ENCODE peak calls at places on chromosome 12, in eight cellular contexts. D is pancreas, Q is suprapubic skin, S is heart right ventricle, Z is GM12865, K is left ventricle myocardium inferior, C is upper lobe of right lung, V is IMR-90. I is an unnamed sample.
A peak's percentile ranks its signal among the peaks of the same experiment; 100 is the strongest.

GRCh38 chr12:93106910-93107309 is 177.8 kb upstream of the EEA1 start:
- DNase-seq in C (no peak), Q (no peak), D (no peak), K (no peak), S (no peak), Z (peak; percentile 26), V (no peak), I (no peak)

GRCh38 chr12:6116481-6117021 is 7.9 kb downstream of the VWF start:
- DNase-seq in K (no peak), S (peak; percentile 60), C (no peak), Q (peak; percentile 58), V (peak; percentile 15), Z (no peak), D (no peak), I (no peak)

GRCh38 chr12:24240707-24241106 is 291.2 kb upstream of the SOX5 start:
- DNase-seq in K (no peak), Z (no peak), Q (no peak), S (no peak), V (no peak), D (no peak), C (no peak), I (no peak)

GRCh38 chr12:77118696-77119095 is 53.3 kb upstream of the E2F7 start:
- DNase-seq in K (no peak), Q (no peak), Z (no peak), V (peak; percentile 53), S (no peak), D (no peak), C (no peak), I (no peak)

GRCh38 chr12:32535260-32535999 is 136.1 kb downstream of the FGD4 start:
- DNase-seq in K (peak; percentile 89), D (peak; percentile 94), Z (no peak), C (peak; percentile 88), S (peak; percentile 88), V (peak; percentile 69), Q (peak; percentile 83), I (peak; percentile 87)

GRCh38 chr12:6951551-6952120 is 480 bp downstream of the PTPN6 start:
- DNase-seq in D (peak; percentile 18), V (no peak), Q (no peak), S (no peak), K (no peak), Z (no peak), C (no peak), I (peak; percentile 38)

GRCh38 chr12:120581998-120582397 is 796 bp upstream of the POP5 start:
- DNase-seq in Q (no peak), C (no peak), Z (no peak), S (no peak), D (no peak), V (peak; percentile 10), K (no peak), I (no peak)

GRCh38 chr12:42468341-42468821 is 121.2 kb downstream of the PRICKLE1 start:
- DNase-seq in Z (peak; percentile 58), S (peak; percentile 69), C (no peak), K (peak; percentile 35), V (no peak), Q (no peak), D (no peak), I (no peak)

GRCh38 chr12:78759387-78759786 is 105.2 kb upstream of the SYT1 start:
- DNase-seq in D (no peak), K (no peak), Q (no peak), C (no peak), Z (no peak), V (peak; percentile 68), S (no peak), I (no peak)

GRCh38 chr12:120702629-120703028 is 7.6 kb upstream of the UNC119B start:
- DNase-seq in S (no peak), D (no peak), K (no peak), C (no peak), Q (no peak), V (no peak), Z (no peak), I (no peak)

GRCh38 chr12:131816495-131816894 is 11.7 kb upstream of the MMP17 start:
- DNase-seq in D (no peak), K (no peak), S (no peak), Q (no peak), Z (no peak), C (no peak), V (no peak), I (no peak)

GRCh38 chr12:96034631-96035282 is 630 bp downstream of the LTA4H start:
- DNase-seq in D (peak; percentile 26), V (peak; percentile 37), K (no peak), C (no peak), Q (no peak), S (no peak), Z (no peak), I (no peak)

GRCh38 chr12:108640802-108641445 is 7.2 kb upstream of the SELPLG start:
- DNase-seq in Q (peak; percentile 72), V (peak; percentile 59), S (no peak), C (no peak), Z (no peak), D (no peak), K (peak; percentile 54), I (no peak)

GRCh38 chr12:94207467-94208432 is 59.4 kb downstream of the PLXNC1 start:
- DNase-seq in D (no peak), Q (no peak), V (no peak), S (peak; percentile 12), K (no peak), Z (peak; percentile 93), C (no peak), I (no peak)

GRCh38 chr12:52380271-52380694 is 5.2 kb downstream of the KRT84 start:
- DNase-seq in V (no peak), Q (no peak), C (peak; percentile 74), Z (no peak), S (no peak), D (no peak), K (no peak), I (no peak)

GRCh38 chr12:71011261-71011660 is 90.7 kb upstream of the PTPRR start:
- DNase-seq in D (no peak), V (no peak), C (no peak), Z (no peak), K (no peak), S (no peak), Q (no peak), I (no peak)

GRCh38 chr12:6335451-6336078 is 6.3 kb downstream of the TNFRSF1A start:
- DNase-seq in V (peak; percentile 88), Z (peak; percentile 89), D (peak; percentile 82), Q (no peak), C (peak; percentile 90), S (peak; percentile 77), K (peak; percentile 72), I (peak; percentile 93)

GRCh38 chr12:101939856-101940265 is 62.5 kb downstream of the DRAM1 start:
- DNase-seq in K (no peak), Z (peak; percentile 85), V (peak; percentile 83), Q (no peak), S (peak; percentile 50), C (no peak), D (peak; percentile 44), I (no peak)

GRCh38 chr12:57749061-57749460 is 3.0 kb downstream of the CDK4 start:
- DNase-seq in Q (no peak), K (no peak), C (no peak), V (no peak), Z (no peak), S (no peak), D (no peak), I (no peak)

DNA sequence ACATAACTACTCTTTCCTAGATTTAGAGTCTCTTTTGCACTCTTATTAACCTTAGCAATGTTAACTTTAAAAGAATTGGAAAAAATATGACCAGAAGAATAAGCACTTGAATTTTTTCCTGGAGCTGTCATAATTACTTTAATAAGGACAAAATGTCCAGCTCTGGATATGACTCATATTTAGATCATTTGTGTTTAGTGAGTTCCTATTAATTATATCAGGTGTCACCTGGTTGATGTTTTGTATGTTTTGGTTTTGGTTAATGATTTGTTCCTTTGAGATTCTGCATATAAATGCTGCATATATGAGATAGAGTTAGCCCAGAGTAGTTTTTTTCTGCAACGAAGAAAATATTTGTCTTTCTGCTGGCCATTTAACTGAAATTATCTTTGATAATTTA is 5.1 kb downstream of the CLECL1 start:
- DNase-seq in Z (no peak), D (no peak), K (no peak), V (no peak), S (no peak), C (no peak), Q (no peak), I (no peak)
- TF ChIP-seq CTCF in Z (no peak), D (no peak), K (no peak), V (no peak), S (no peak), C (no peak), Q (no peak), I (no peak)

DNA sequence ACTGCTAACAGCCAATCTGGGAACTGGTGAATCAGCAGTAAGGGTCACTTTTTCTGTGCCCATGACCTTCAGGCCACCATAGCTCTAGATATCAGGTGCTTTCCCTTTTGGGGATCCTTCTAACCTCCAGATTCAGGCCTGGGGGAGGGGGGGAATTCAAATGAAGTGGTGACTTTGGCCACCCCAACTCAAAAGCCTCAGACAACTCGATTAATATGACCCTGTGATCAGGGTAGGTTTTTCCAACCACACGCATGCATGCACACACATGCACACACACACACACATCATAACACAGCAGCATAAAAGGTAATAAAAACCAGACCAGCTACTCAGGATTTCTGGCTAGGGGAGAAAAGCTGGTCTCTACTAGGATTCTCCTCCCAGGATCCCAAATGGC is 5.3 kb downstream of the TBX3 start:
- DNase-seq in Z (no peak), C (no peak), V (no peak), K (no peak), D (no peak), S (no peak), Q (no peak), I (no peak)
- H3K4me3 ChIP-seq in Z (no peak overlapping the region), C (peak overlapping the region; percentile 52), V (peak overlapping the region; percentile 69), K (peak overlapping the region; percentile 78), D (no peak overlapping the region), S (peak overlapping the region; percentile 68), Q (peak overlapping the region; percentile 72), I (peak overlapping the region; percentile 40)

GRCh38 chr12:18591473-18591872 is 146.3 kb downstream of the PLCZ1 start:
- DNase-seq in S (no peak), Q (no peak), K (no peak), V (no peak), C (no peak), D (no peak), Z (no peak), I (no peak)

GRCh38 chr12:18583655-18584054 is 154.2 kb downstream of the PLCZ1 start:
- DNase-seq in Z (no peak), V (no peak), D (no peak), S (no peak), K (no peak), C (no peak), Q (no peak), I (no peak)

DNA sequence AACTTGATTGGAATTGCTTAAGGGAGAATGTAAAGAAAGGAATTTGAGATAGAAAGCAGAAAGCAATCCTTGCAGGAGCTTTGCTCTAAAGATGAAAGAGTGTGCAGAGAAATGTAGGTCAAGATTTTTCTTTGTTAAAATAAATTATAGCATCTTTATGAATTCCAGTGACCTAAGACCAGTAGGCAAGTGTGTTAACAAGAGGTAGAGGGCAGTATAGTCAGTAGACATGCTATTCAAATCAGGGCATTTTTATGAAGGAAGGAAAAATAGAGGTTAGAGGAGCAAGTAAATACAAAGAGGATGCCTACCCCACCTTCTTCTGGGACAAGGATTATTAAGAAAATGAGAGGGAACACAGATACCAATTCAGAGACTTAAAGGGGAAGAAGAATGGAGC is 148.5 kb downstream of the PLCZ1 start:
- DNase-seq in K (no peak), V (no peak), Z (no peak), D (no peak), Q (no peak), S (no peak), C (no peak), I (no peak)
- TF ChIP-seq CTCF in K (no peak), V (peak; percentile 29), Z (no peak), D (no peak), Q (no peak), S (no peak), C (no peak), I (no peak)

GRCh38 chr12:48968467-48968866 is 3.1 kb downstream of the WNT10B start:
- DNase-seq in Q (no peak), S (no peak), Z (peak; percentile 48), K (no peak), C (no peak), V (no peak), D (no peak), I (no peak)
- H3K4me3 ChIP-seq in Q (no peak overlapping the region), S (no peak overlapping the region), Z (no peak overlapping the region), K (no peak overlapping the region), C (no peak overlapping the region), V (no peak overlapping the region), D (no peak overlapping the region), I (no peak overlapping the region)

I was measured in left lung.